ENCODE peak calls at places on chromosome 2, in four cellular contexts. O is PC-3, R is A673, V is breast epithelium. N is an unnamed sample.
A peak's percentile ranks its signal among the peaks of the same experiment; 100 is the strongest.

GRCh38 chr2:81858998-81859397 is 1554.4 kb upstream of the LRRTM1 start:
- DNase-seq in O (no peak), V (no peak), R (no peak), N (no peak)

GRCh38 chr2:3535794-3536681 is 16.7 kb upstream of the ADI1 start:
- DNase-seq in O (peak; percentile 92), R (peak; percentile 48), V (no peak), N (peak; percentile 78)

GRCh38 chr2:237702439-237703397 is 75.3 kb downstream of the LRRFIP1 start:
- DNase-seq in V (no peak), R (peak; percentile 65), O (no peak), N (peak; percentile 64)

GRCh38 chr2:224287533-224287932 is 114.4 kb downstream of the FAM124B start:
- DNase-seq in R (peak; percentile 68), O (no peak), V (no peak), N (peak; percentile 28)

GRCh38 chr2:126504953-126505352 is 151.0 kb upstream of the GYPC start:
- DNase-seq in O (no peak), R (no peak), V (no peak), N (no peak)

GRCh38 chr2:181900007-181900651 is 8.6 kb downstream of the ITPRID2 start:
- DNase-seq in V (no peak), O (peak; percentile 38), R (no peak), N (no peak)

GRCh38 chr2:108593547-108594098 is 59.4 kb downstream of the LIMS1 start:
- DNase-seq in O (peak; percentile 59), R (no peak), V (no peak), N (peak; percentile 57)

GRCh38 chr2:10890706-10891270 is 20.9 kb upstream of the KCNF1 start:
- DNase-seq in O (no peak), V (no peak), R (no peak), N (no peak)

GRCh38 chr2:162403884-162404283 is 60.0 kb downstream of the GCA start:
- DNase-seq in O (peak; percentile 89), R (peak; percentile 19), V (no peak), N (peak; percentile 49)

GRCh38 chr2:46964835-46965560 is 49.4 kb upstream of the MCFD2 start:
- DNase-seq in O (peak; percentile 87), V (no peak), R (no peak), N (peak; percentile 46)

GRCh38 chr2:122132292-122132691 is 376.8 kb downstream of the TSN start:
- DNase-seq in V (no peak), O (no peak), R (no peak), N (peak; percentile 17)

GRCh38 chr2:150909613-150910012 is 352.1 kb downstream of the RBM43 start:
- DNase-seq in V (no peak), R (no peak), O (peak; percentile 9), N (no peak)

GRCh38 chr2:230282936-230283335 is 44.1 kb upstream of the SP140L start:
- DNase-seq in O (no peak), R (no peak), V (no peak), N (no peak)

GRCh38 chr2:163465440-163465839 is 270.4 kb downstream of the FIGN start:
- DNase-seq in O (no peak), R (no peak), V (no peak), N (no peak)

GRCh38 chr2:171407030-171407707 is 26.6 kb downstream of the METTL8 start:
- DNase-seq in O (no peak), V (no peak), R (no peak), N (no peak)

GRCh38 chr2:232970051-232970450 is 43.0 kb downstream of the NGEF start:
- DNase-seq in O (no peak), R (no peak), V (no peak), N (no peak)

GRCh38 chr2:56444339-56444738 is 260.5 kb downstream of the CCDC85A start:
- DNase-seq in R (peak; percentile 29), V (no peak), O (peak; percentile 48), N (no peak)

GRCh38 chr2:112706170-112706664 is 14.6 kb upstream of the NT5DC4 start:
- DNase-seq in R (no peak), V (no peak), O (peak; percentile 41), N (no peak)

GRCh38 chr2:95053543-95053942 is 28.0 kb downstream of the MAL start:
- DNase-seq in R (no peak), O (no peak), V (no peak), N (no peak)

GRCh38 chr2:121263996-121264715 is 20.8 kb downstream of the TFCP2L1 start:
- DNase-seq in R (no peak), V (no peak), O (no peak), N (no peak)

GRCh38 chr2:196750977-196751631 is 48.4 kb downstream of the GTF3C3 start:
- DNase-seq in R (peak; percentile 87), V (peak; percentile 59), O (peak; percentile 84), N (peak; percentile 7)

GRCh38 chr2:111903930-111904439 is 5.6 kb downstream of the MERTK start:
- DNase-seq in V (no peak), O (no peak), R (no peak), N (no peak)

GRCh38 chr2:226088366-226088674 is 688.8 kb downstream of the NYAP2 start:
- DNase-seq in V (no peak), O (no peak), R (no peak), N (no peak)

GRCh38 chr2:25197336-25198208 is 29.2 kb upstream of the POMC start:
- DNase-seq in V (no peak), O (no peak), R (no peak), N (no peak)

GRCh38 chr2:159807183-159808037 is 9.4 kb upstream of the CD302 start:
- DNase-seq in V (no peak), O (peak; percentile 76), R (peak; percentile 72), N (peak; percentile 27)

GRCh38 chr2:236684534-236685256 is 115.1 kb downstream of the ACKR3 start:
- DNase-seq in R (no peak), V (no peak), O (no peak), N (no peak)

GRCh38 chr2:217809736-217810135 is 193.1 kb downstream of the TNS1 start:
- DNase-seq in V (no peak), O (no peak), R (no peak), N (no peak)

GRCh38 chr2:186909095-186909494 is 60.1 kb upstream of the ZSWIM2 start:
- DNase-seq in V (no peak), R (no peak), O (no peak), N (no peak)

GRCh38 chr2:15588329-15588919 is 3.2 kb upstream of the DDX1 start:
- DNase-seq in O (peak; percentile 79), R (peak; percentile 76), V (no peak), N (peak; percentile 16)

GRCh38 chr2:188319845-188320244 is 28.2 kb downstream of the GULP1 start:
- DNase-seq in O (no peak), R (no peak), V (no peak), N (no peak)

GRCh38 chr2:237122214-237122666 is 36.6 kb downstream of the COPS8 start:
- DNase-seq in O (peak; percentile 73), V (peak; percentile 63), R (peak; percentile 77), N (peak; percentile 86)

GRCh38 chr2:109324859-109325258 is 195.9 kb downstream of the SH3RF3 start:
- DNase-seq in V (no peak), R (no peak), O (peak; percentile 84), N (peak; percentile 97)

GRCh38 chr2:137262600-137262999 is 497.3 kb downstream of the THSD7B start:
- DNase-seq in R (no peak), V (no peak), O (no peak), N (no peak)
- H3K4me3 ChIP-seq in R (no peak overlapping the region), V (no peak overlapping the region), O (no peak overlapping the region), N (no peak overlapping the region)

DNA sequence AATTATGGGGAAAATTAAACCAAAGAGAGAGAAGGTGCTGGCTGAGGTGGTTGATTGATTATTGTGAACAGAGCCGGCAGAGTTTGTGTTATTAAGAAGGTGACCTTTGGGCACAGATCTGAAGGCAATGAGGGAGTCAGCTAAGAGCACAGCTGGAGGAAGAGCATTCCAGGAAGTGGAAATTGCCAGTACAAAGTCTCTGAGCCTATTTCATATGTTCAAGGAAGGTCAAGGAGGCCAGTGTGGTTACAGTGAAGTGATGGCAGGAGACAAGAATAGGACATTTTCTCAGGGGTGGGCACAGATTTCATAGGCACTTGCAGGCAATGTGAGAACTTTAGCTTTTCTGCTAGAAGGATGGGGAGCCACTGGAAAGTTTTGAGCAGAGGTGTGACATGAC is 50.2 kb downstream of the ARHGAP25 start:
- DNase-seq in V (no peak), O (no peak), R (no peak), N (no peak)
- H3K36me3 ChIP-seq in V (no peaks in the 10 kb centered on the region), O (no peaks in the 10 kb centered on the region), R (no peaks in the 10 kb centered on the region), N (no peaks in the 10 kb centered on the region)

GRCh38 chr2:240528406-240529040 is 29.3 kb downstream of the ANKMY1 start:
- DNase-seq in V (peak; percentile 42), O (no peak), R (no peak), N (no peak)

GRCh38 chr2:240529344-240529999 is 28.3 kb downstream of the ANKMY1 start:
- DNase-seq in V (peak; percentile 27), O (no peak), R (no peak), N (no peak)

GRCh38 chr2:240530181-240530580 is 27.6 kb downstream of the ANKMY1 start:
- DNase-seq in V (peak; percentile 9), O (no peak), R (no peak), N (no peak)

GRCh38 chr2:240532032-240532775 is 25.6 kb downstream of the ANKMY1 start:
- DNase-seq in V (no peak), O (no peak), R (no peak), N (no peak)

DNA sequence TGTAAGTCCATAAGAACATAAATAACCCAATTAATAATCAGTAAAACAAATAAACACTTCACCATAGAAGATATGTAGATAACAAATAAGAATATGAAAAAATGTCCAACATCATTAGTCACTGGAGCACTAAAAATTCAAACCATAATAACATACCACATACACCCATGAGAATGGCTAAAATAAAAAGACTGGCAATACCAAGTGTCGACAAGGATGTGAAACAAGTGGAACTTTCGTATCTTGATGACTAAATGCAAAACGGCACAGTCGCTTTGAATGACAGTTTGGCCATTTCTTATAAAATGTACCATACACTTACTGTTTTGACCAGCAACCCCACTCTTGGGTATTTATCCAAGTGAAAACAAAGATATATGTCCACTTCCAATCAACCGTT is 26.8 kb downstream of the ANKMY1 start:
- DNase-seq in R (no peak), O (no peak), V (no peak), N (no peak)
- H3K9me3 ChIP-seq in R (peaks cover 22% of the 10 kb centered on the region), O (peaks cover 9% of the 10 kb centered on the region), V (peaks cover 10% of the 10 kb centered on the region), N (peaks cover 31% of the 10 kb centered on the region)

DNA sequence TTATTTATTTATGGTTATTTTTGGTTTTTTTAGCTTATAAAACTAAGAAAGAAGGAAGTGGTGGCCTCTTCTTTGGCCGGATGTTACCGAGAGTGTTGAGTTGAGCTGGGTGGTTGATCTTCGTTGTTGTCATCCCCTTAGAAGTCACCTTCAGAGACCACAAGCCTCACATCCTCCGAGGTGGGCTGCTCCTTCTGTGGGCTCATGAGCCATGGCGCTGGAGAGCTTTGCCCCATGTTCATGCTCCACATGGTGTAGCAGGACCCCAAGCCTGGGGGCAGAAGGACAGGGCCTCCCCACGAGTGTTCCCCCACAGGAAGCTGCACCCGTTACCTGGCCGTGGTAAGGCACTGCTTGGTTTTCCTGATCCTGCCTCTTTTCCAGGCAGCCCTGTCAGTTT is 23.4 kb downstream of the SNTG2 start:
- DNase-seq in R (no peak), O (no peak), V (no peak), N (no peak)
- H3K4me3 ChIP-seq in R (no peak overlapping the region), O (no peak overlapping the region), V (no peak overlapping the region), N (no peak overlapping the region)

GRCh38 chr2:43559391-43560230 is 36.2 kb downstream of the THADA start:
- DNase-seq in O (no peak), R (no peak), V (no peak), N (no peak)
- H3K36me3 ChIP-seq in O (peaks cover 22% of the 10 kb centered on the region), R (peaks cover 26% of the 10 kb centered on the region), V (peaks cover 5% of the 10 kb centered on the region), N (peaks cover 30% of the 10 kb centered on the region)

N was measured in MG63.